ENCODE peak calls at places on chromosomes 3 and 15, in ten cellular contexts. F is CD8-positive, alpha-beta memory T cell; U is tibial nerve; W is ascending aorta; M is endothelial cell of umbilical vein; B is naive thymus-derived CD4-positive, alpha-beta T cell; P is mucosa of descending colon; X is aorta; Z is adipocyte; N is neural progenitor cell. Q is an unnamed sample. For H3K4me1, the result is how much of the 10 kb centered on the place peaks cover.

GRCh38 chr3:71168961-71169411 is 414.5 kb downstream of the FOXP1 start:
- DNase-seq in F (no peak), U (no peak), W (no peak), M (no peak), B (no peak), P (no peak), X (no peak), Z (no peak), N (peak), Q (peak)

GRCh38 chr15:60546764-60547163 is 67.8 kb upstream of the ICE2 start:
- DNase-seq in F (peak), U (no peak), W (no peak), M (no peak), B (no peak), P (no peak), X (no peak), Z (no peak), N (no peak), Q (no peak)

GRCh38 chr3:183553263-183554026 is 2.1 kb downstream of the KLHL6 start:
- DNase-seq in F (no peak), U (no peak), W (no peak), M (peak), B (no peak), P (no peak), X (no peak), Z (no peak), N (no peak), Q (no peak)

GRCh38 chr15:72838311-72838731 is 54.8 kb upstream of the ADPGK start:
- DNase-seq in F (no peak), U (no peak), W (peak), M (no peak), B (no peak), P (no peak), X (no peak), Z (no peak), N (no peak), Q (no peak)

GRCh38 chr15:83784975-83785374 is 131.1 kb downstream of the ADAMTSL3 start:
- DNase-seq in F (no peak), U (no peak), W (no peak), M (no peak), B (no peak), P (no peak), X (no peak), Z (no peak), N (no peak), Q (no peak)

GRCh38 chr3:10015476-10015904 is 10.7 kb upstream of the FANCD2 start:
- DNase-seq in F (no peak), U (peak), W (peak), M (peak), B (no peak), P (peak), X (peak), Z (peak), N (no peak), Q (peak)

GRCh38 chr15:44537728-44538240 is 837 bp downstream of the EIF3J start:
- DNase-seq in F (no peak), U (no peak), W (no peak), M (no peak), B (peak), P (no peak), X (no peak), Z (no peak), N (no peak), Q (peak)

GRCh38 chr3:20589275-20589674 is 403.3 kb upstream of the SGO1 start:
- DNase-seq in F (no peak), U (no peak), W (no peak), M (no peak), B (no peak), P (no peak), X (no peak), Z (no peak), N (no peak), Q (no peak)

GRCh38 chr3:33869977-33870376 is 71.5 kb downstream of the PDCD6IP start:
- DNase-seq in F (no peak), U (no peak), W (no peak), M (no peak), B (no peak), P (no peak), X (no peak), Z (no peak), N (no peak), Q (no peak)

GRCh38 chr15:91784973-91785709 is 68.4 kb upstream of the SLCO3A1 start:
- DNase-seq in F (no peak), U (no peak), W (no peak), M (no peak), B (no peak), P (no peak), X (no peak), Z (no peak), N (no peak), Q (no peak)

GRCh38 chr3:147962408-147963164 is 553.4 kb downstream of the ZIC1 start:
- DNase-seq in F (no peak), U (no peak), W (no peak), M (no peak), B (no peak), P (no peak), X (no peak), Z (no peak), N (no peak), Q (no peak)

GRCh38 chr15:45314960-45315359 is 62.9 kb downstream of the SLC28A2 start:
- DNase-seq in F (no peak), U (no peak), W (no peak), M (no peak), B (no peak), P (no peak), X (no peak), Z (peak), N (peak), Q (no peak)

GRCh38 chr3:160810360-160810759 is 54.3 kb downstream of the PPM1L start:
- DNase-seq in F (no peak), U (no peak), W (peak), M (no peak), B (no peak), P (no peak), X (no peak), Z (peak), N (no peak), Q (no peak)
- H3K4me1 ChIP-seq in F (under half), U (under half), W (under half), M (under half), B (under half), P (under half), X (under half), Z (under half), N (under half), Q (under half)

GRCh38 chr3:126467611-126467955 is 8.1 kb downstream of the ZXDC start:
- DNase-seq in F (no peak), U (no peak), W (no peak), M (no peak), B (no peak), P (no peak), X (no peak), Z (no peak), N (no peak), Q (no peak)

GRCh38 chr3:126465928-126466564 is 9.6 kb downstream of the ZXDC start:
- DNase-seq in F (no peak), U (no peak), W (no peak), M (no peak), B (no peak), P (no peak), X (peak), Z (no peak), N (no peak), Q (no peak)

GRCh38 chr3:126466886-126467610 is 8.6 kb downstream of the ZXDC start:
- DNase-seq in F (no peak), U (no peak), W (no peak), M (no peak), B (no peak), P (no peak), X (peak), Z (no peak), N (no peak), Q (no peak)

GRCh38 chr3:126469479-126469878 is 6.2 kb downstream of the ZXDC start:
- DNase-seq in F (no peak), U (no peak), W (no peak), M (no peak), B (no peak), P (no peak), X (peak), Z (no peak), N (no peak), Q (no peak)

DNA sequence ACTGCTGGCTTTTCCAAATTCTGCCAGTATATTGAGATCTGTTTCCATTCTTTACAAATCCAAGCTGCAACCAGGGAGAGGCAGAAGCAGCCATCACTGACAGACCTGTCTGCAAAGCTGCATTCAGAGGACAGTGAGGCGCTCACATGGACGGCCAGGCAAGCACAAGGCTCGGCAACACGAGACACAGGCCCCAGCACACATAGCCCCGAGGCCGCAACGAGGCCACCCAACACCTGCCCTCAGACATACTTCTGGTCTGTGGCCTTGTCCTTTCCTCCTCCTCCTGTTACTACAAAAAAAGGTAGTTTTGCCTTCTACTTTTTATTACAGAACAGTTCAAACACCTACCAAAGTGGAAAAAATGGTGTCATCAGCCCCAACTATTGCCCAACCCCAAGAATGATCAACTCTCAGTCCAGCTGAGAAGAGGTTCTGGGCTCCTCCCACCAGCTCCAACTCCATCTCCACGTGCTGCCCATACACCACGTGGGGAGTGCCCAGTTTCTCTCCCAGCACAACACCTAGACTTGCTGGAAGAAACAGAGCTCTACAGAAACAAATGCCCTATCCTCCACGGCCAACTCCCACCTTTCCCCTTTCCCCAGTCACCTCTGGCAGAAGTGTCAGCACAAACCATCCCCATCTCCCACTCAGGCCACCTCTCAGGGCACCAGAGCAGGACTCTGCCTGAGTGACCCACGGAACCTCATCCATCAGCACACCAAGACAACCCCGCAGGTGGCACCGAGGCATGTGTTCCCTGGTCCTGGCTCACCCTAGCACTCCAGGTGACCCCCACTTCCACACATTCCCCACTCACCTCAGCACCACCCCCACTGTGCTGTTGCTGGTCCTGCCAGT is 7.4 kb downstream of the ZXDC start:
- DNase-seq in F (no peak), U (no peak), W (no peak), M (no peak), B (no peak), P (no peak), X (peak), Z (peak), N (no peak), Q (no peak)
- H3K4me1 ChIP-seq in F (under half), U (half or more), W (under half), M (under half), B (under half), P (under half), X (under half), Z (under half), N (under half), Q (under half)

GRCh38 chr3:61896251-61896650 is 334.9 kb downstream of the PTPRG start:
- DNase-seq in F (no peak), U (no peak), W (no peak), M (no peak), B (no peak), P (no peak), X (no peak), Z (no peak), N (no peak), Q (no peak)
- H3K4me1 ChIP-seq in F (under half), U (under half), W (under half), M (under half), B (under half), P (under half), X (under half), Z (under half), N (under half), Q (under half)

GRCh38 chr3:127698264-127699097 is 25.7 kb downstream of the ABTB1 start:
- DNase-seq in F (no peak), U (no peak), W (no peak), M (no peak), B (no peak), P (peak), X (peak), Z (no peak), N (no peak), Q (no peak)

GRCh38 chr3:127697531-127698240 is 24.9 kb downstream of the ABTB1 start:
- DNase-seq in F (peak), U (peak), W (peak), M (peak), B (peak), P (peak), X (peak), Z (peak), N (peak), Q (peak)

GRCh38 chr3:127700406-127700805 is 27.7 kb downstream of the ABTB1 start:
- DNase-seq in F (no peak), U (no peak), W (no peak), M (no peak), B (no peak), P (no peak), X (peak), Z (no peak), N (peak), Q (no peak)

GRCh38 chr3:127699946-127700300 is 27.2 kb downstream of the ABTB1 start:
- DNase-seq in F (no peak), U (no peak), W (no peak), M (no peak), B (no peak), P (no peak), X (no peak), Z (no peak), N (no peak), Q (no peak)

GRCh38 chr3:127699098-127699945 is 26.6 kb downstream of the ABTB1 start:
- DNase-seq in F (no peak), U (no peak), W (no peak), M (no peak), B (no peak), P (no peak), X (peak), Z (no peak), N (no peak), Q (no peak)
- H3K4me1 ChIP-seq in F (under half), U (half or more), W (under half), M (under half), B (under half), P (under half), X (under half), Z (half or more), N (under half), Q (under half)

GRCh38 chr3:123620338-123620737 is 35.5 kb upstream of the HACD2 start:
- DNase-seq in F (no peak), U (no peak), W (no peak), M (no peak), B (no peak), P (no peak), X (no peak), Z (no peak), N (no peak), Q (peak)
- H3K4me1 ChIP-seq in F (under half), U (under half), W (under half), M (under half), B (under half), P (under half), X (under half), Z (under half), N (under half), Q (under half)

Q was measured in SJCRH30.